ENCODE peak calls at places on chromosomes 11 and 22, in seven cellular contexts. H is GM12891, I is K562, R is HepG2, U is H1, N is GM12878, V is SK-N-SH. C is an unnamed sample.

GRCh38 chr11:61049854-61050253 is 52.4 kb upstream of the CD5 start:
- DNase-seq in N (no peak), H (no peak), R (no peak), V (no peak), U (no peak), I (no peak), C (no peak)

GRCh38 chr22:45887202-45888131 is 89.5 kb downstream of the WNT7B start:
- DNase-seq in U (no peak), I (no peak), N (no peak), R (no peak), V (no peak), H (no peak), C (no peak)

GRCh38 chr11:57481315-57481714 is 21.0 kb downstream of the RTN4RL2 start:
- DNase-seq in I (no peak), N (no peak), V (no peak), U (no peak), H (no peak), R (no peak), C (no peak)

GRCh38 chr22:25763239-25763777 is 21.3 kb downstream of the MYO18B start:
- DNase-seq in R (no peak), U (no peak), V (no peak), I (no peak), N (no peak), H (no peak), C (no peak)

GRCh38 chr22:48905206-48905975 is 922.3 kb downstream of the BRD1 start:
- DNase-seq in V (no peak), U (no peak), H (no peak), R (no peak), I (no peak), N (no peak), C (no peak)

GRCh38 chr11:67270256-67271211 is 4.3 kb downstream of the GRK2 start:
- DNase-seq in U (peak), H (no peak), N (no peak), V (no peak), I (no peak), R (no peak), C (no peak)

GRCh38 chr22:36425977-36426523 is 38.3 kb upstream of the MYH9 start:
- DNase-seq in N (no peak), H (no peak), V (peak), I (peak), U (peak), R (peak), C (no peak)

GRCh38 chr11:35373284-35373933 is 45.9 kb downstream of the SLC1A2 start:
- DNase-seq in U (no peak), N (no peak), R (peak), I (no peak), H (no peak), V (peak), C (no peak)

GRCh38 chr11:34904421-34904950 is 11.7 kb downstream of the APIP start:
- DNase-seq in R (no peak), U (no peak), V (no peak), H (no peak), I (peak), N (no peak), C (no peak)

GRCh38 chr11:32311351-32312077 is 123.8 kb downstream of the WT1 start:
- DNase-seq in N (no peak), H (no peak), I (no peak), U (no peak), V (no peak), R (no peak), C (no peak)

GRCh38 chr11:11583801-11584445 is 37.9 kb downstream of the GALNT18 start:
- DNase-seq in I (peak), R (no peak), H (no peak), N (no peak), V (no peak), U (peak), C (no peak)

GRCh38 chr22:38873469-38874411 is 1.7 kb upstream of the CBX6 start:
- DNase-seq in I (peak), R (no peak), N (peak), H (no peak), U (peak), V (no peak), C (no peak)

GRCh38 chr11:126193038-126193478 is 18.4 kb downstream of the RPUSD4 start:
- DNase-seq in N (no peak), I (no peak), U (no peak), V (no peak), H (no peak), R (peak), C (no peak)

GRCh38 chr22:27084130-27084529 is 426.7 kb downstream of the MIAT start:
- DNase-seq in R (no peak), U (no peak), I (no peak), V (no peak), N (no peak), H (no peak), C (no peak)

GRCh38 chr11:69444381-69445130 is 36.9 kb upstream of the LINC01488 start:
- DNase-seq in I (peak), U (peak), R (peak), H (no peak), V (no peak), N (no peak), C (no peak)
- TF ChIP-seq POLR2AphosphoS5 in I (peak), U (no peak), R (no peak), H (no peak), V (no peak), N (no peak), C (no peak)

DNA sequence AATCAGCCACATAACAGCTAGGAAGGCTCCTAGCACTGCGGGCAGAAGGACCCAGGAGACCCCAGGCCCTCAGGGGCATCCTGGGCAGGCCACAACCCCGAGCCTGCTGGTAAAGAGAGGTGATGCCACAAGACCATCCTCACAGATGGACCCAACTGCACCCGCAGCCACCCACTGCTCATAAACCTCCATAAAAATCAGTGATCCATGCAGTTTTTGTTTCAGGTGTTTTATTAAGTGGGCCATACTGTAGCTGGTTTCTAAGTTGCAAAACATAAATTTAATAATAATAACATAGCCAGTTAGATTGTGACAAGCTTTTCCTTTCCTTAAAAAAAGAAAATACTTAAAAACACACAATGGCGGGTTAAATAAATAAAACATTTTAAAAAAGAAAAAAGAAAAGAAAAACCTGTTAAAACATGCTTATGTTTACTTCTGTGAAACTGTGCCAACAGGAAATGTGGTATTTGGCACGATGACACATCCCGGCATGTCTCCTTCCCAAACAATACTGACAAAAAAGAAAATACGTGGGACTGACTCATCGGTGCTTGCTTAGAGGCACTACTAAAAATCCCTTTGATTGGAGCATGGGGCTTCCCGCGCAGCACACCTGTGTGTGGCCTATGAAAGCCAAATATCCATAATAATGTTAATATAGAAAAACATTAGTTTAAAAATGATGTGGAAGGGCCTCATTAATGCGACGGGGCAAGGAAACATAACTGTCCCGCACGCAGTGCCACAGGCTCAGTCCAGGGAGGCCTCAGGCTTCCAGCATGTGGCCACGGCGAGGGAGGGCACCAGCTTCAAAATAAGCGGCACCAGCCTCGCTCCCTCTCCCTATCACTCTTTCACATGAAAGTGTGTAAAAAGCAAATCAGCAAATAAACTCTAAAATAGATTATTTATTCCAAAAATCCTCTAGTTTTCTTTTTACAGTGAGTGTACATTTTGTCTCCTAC is 47.5 kb upstream of the SCUBE2 start:
- DNase-seq in N (no peak), U (peak), I (no peak), V (no peak), R (peak), H (no peak), C (no peak)
- TF ChIP-seq TAF1 in N (no peak), U (no peak), I (no peak), V (no peak), R (no peak), H (no peak), C (no peak)

GRCh38 chr22:44305455-44305854 is 7.3 kb downstream of the SHISAL1 start:
- DNase-seq in N (no peak), U (no peak), I (no peak), V (no peak), H (no peak), R (no peak), C (no peak)

GRCh38 chr22:44304906-44305305 is 7.8 kb downstream of the SHISAL1 start:
- DNase-seq in N (no peak), R (no peak), V (no peak), U (no peak), H (no peak), I (no peak), C (no peak)

GRCh38 chr22:44305888-44306287 is 6.9 kb downstream of the SHISAL1 start:
- DNase-seq in R (no peak), V (no peak), I (no peak), H (no peak), U (no peak), N (no peak), C (no peak)

GRCh38 chr22:44307509-44308169 is 5.1 kb downstream of the SHISAL1 start:
- DNase-seq in V (no peak), H (no peak), U (no peak), I (no peak), R (no peak), N (no peak), C (no peak)

DNA sequence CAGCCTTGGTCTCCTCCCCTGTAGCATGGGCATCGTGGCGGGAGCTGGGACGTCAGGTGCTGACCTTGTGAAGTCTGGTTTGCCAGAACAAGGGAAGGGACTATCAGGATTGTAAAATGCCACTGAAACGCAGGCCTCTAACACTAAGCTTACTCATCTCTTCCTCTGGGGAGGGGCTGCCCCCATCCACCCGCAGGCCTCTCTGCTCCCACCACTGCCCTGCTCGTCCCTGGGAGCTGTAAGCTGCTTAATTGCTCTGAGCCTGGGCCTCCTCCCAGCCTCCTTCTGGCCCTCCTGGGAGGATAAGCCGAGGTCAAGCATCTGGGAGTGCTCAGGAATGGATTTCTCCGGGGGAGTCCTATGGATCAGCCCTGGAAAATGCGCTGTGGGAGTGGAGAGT is 8.4 kb downstream of the SHISAL1 start:
- DNase-seq in U (no peak), N (no peak), I (no peak), H (no peak), V (no peak), R (no peak), C (no peak)
- TF ChIP-seq POLR2AphosphoS5 in U (no peak), N (no peak), I (no peak), H (no peak), V (no peak), R (no peak), C (no peak)

GRCh38 chr11:2670541-2671100 is 29.2 kb downstream of the KCNQ1OT1 start:
- DNase-seq in V (no peak), H (no peak), I (no peak), N (no peak), U (peak), R (no peak), C (no peak)
- TF ChIP-seq TAF1 in V (no peak), H (no peak), I (no peak), N (no peak), U (no peak), R (no peak), C (no peak)

DNA sequence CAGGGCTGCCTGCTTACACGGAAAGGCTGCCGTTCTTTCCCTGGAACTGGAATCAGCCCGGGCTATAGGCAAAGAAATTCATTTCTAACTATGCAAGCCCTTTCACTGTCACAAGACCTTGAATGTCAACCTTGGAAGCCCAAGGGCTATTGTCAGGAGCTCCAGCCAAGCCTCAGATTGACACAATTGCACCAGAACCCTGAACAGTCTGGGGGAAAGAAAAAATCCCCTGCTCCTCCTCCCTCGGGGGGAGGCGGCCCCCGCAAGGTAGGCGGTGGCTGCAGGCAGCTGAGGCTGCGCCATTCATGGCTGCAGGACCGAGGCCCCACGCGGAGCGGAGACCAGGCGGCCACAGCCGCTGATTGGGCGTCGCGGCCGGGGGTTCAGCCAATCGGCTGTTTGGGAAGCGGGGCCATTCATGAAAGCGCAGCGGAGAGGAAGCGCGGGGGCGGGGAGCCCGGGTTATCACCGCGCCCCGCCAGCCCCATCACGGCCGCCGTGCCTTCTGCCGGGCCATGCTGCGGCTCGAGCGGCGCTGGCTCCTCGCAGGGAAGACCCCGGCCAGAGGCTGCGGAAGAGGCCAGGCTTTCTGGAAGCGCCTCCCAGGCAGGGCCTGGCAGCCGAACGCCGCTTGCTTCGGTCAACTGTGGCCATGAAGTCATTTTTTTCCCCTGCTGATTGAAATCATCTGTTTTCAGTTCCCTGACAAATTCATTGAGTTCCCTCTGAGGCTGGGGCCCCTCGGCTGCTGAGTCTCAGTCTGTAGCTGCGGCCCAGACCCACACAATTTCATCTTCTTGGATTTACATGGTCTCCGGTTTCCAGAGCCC is 38.1 kb upstream of the LINC01488 start:
- DNase-seq in H (peak), V (peak), N (peak), R (no peak), I (peak), U (peak), C (peak)
- TF ChIP-seq POLR2AphosphoS5 in H (peak), V (peak), N (peak), R (no peak), I (peak), U (no peak), C (peak)

C was measured in GM12892.